ENCODE peak calls at places on chromosome 16, in five cellular contexts. B is BE2C; J is prostate gland; G is GM04504; H is activated T-helper 9 cell treated with anti-CD3 and anti-CD28 coated beads, Interleukin-2, amount 50 U/mL, for 16 hours. S is an unnamed sample.
A peak's percentile ranks its signal among the peaks of the same experiment; 100 is the strongest.

GRCh38 chr16:86227041-86227440 is 283.3 kb upstream of the FOXF1 start:
- DNase-seq in H (no peak), J (no peak), G (no peak), B (no peak), S (peak; percentile 6)

GRCh38 chr16:75113046-75113491 is 3.5 kb downstream of the LDHD start:
- DNase-seq in G (no peak), B (no peak), H (no peak), J (no peak), S (no peak)

GRCh38 chr16:86910146-86910805 is 331.9 kb downstream of the FOXL1 start:
- DNase-seq in H (no peak), J (no peak), G (no peak), B (no peak), S (no peak)

GRCh38 chr16:54055864-54056263 is 230.7 kb downstream of the IRX3 start:
- DNase-seq in G (no peak), H (no peak), B (no peak), J (no peak), S (no peak)

GRCh38 chr16:67055712-67056487 is 27.0 kb downstream of the CBFB start:
- DNase-seq in J (no peak), B (no peak), G (peak; percentile 88), H (no peak), S (no peak)

GRCh38 chr16:11128211-11129123 is 127.5 kb downstream of the SOCS1 start:
- DNase-seq in J (no peak), B (no peak), H (no peak), G (peak; percentile 34), S (peak; percentile 35)

GRCh38 chr16:88530858-88531203 is 39.4 kb upstream of the ZC3H18 start:
- DNase-seq in B (peak; percentile 32), J (no peak), G (no peak), H (no peak), S (no peak)

GRCh38 chr16:79653337-79654000 is 52.9 kb upstream of the MAF start:
- DNase-seq in J (no peak), B (no peak), G (no peak), H (no peak), S (peak; percentile 12)

GRCh38 chr16:11670171-11671131 is 2.2 kb downstream of the SNN start:
- DNase-seq in G (no peak), J (no peak), B (no peak), H (no peak), S (no peak)

GRCh38 chr16:81480856-81481821 is 36.5 kb downstream of the CMIP start:
- DNase-seq in J (no peak), B (no peak), H (no peak), G (no peak), S (no peak)

GRCh38 chr16:89815639-89816348 is 653 bp downstream of the FANCA start:
- DNase-seq in G (no peak), B (peak; percentile 37), J (no peak), H (no peak), S (no peak)

GRCh38 chr16:67242138-67242730 is 5.0 kb downstream of the FHOD1 start:
- DNase-seq in G (no peak), B (no peak), J (no peak), H (no peak), S (no peak)

GRCh38 chr16:25134306-25134705 is 22.8 kb downstream of the LCMT1 start:
- DNase-seq in H (no peak), G (no peak), J (no peak), B (no peak), S (no peak)

GRCh38 chr16:3612510-3613466 is 1.4 kb upstream of the SLX4 start:
- DNase-seq in B (no peak), H (no peak), J (no peak), G (no peak), S (no peak)

GRCh38 chr16:10922328-10923145 is 19.7 kb downstream of the DEXI start:
- DNase-seq in J (no peak), G (no peak), H (no peak), B (peak; percentile 40), S (no peak)

GRCh38 chr16:85968041-85968920 is 69.3 kb downstream of the IRF8 start:
- DNase-seq in G (no peak), B (no peak), J (no peak), H (no peak), S (no peak)

GRCh38 chr16:68704232-68704867 is 32.7 kb upstream of the CDH1 start:
- DNase-seq in J (peak; percentile 91), G (peak; percentile 32), B (peak; percentile 77), H (peak; percentile 17), S (peak; percentile 97)

GRCh38 chr16:50866806-50867205 is 124.9 kb downstream of the CYLD start:
- DNase-seq in G (no peak), H (no peak), J (no peak), B (no peak), S (no peak)

GRCh38 chr16:55542459-55543082 is 23.9 kb upstream of the CAPNS2 start:
- DNase-seq in J (no peak), B (no peak), H (no peak), G (peak; percentile 57), S (no peak)

GRCh38 chr16:24747425-24747824 is 18.0 kb downstream of the TNRC6A start:
- DNase-seq in G (no peak), B (peak; percentile 13), J (no peak), H (no peak), S (no peak)

GRCh38 chr16:51374346-51374745 is 223.3 kb upstream of the SALL1 start:
- DNase-seq in J (no peak), B (no peak), G (peak; percentile 78), H (no peak), S (no peak)

GRCh38 chr16:50747206-50747956 is 5.5 kb downstream of the CYLD start:
- DNase-seq in H (no peak), B (no peak), J (no peak), G (no peak), S (no peak)

GRCh38 chr16:88633684-88634140 is 4.7 kb upstream of the IL17C start:
- DNase-seq in J (no peak), G (no peak), H (peak; percentile 40), B (peak; percentile 43), S (peak; percentile 45)

S was measured in body of pancreas.